ENCODE peak calls at places on chromosomes 5 and 9, in seven cellular contexts. V, H, M, L, Q, Y and P are unnamed samples.

GRCh38 chr5:34721359-34721758 is 65.2 kb downstream of the RAI14 start:
- DNase-seq in V (no peak), H (no peak), M (no peak), L (no peak), Q (no peak), Y (peak; percentile 57), P (no peak)

GRCh38 chr5:113806250-113806649 is 292.8 kb downstream of the YTHDC2 start:
- DNase-seq in V (no peak), H (no peak), M (no peak), L (no peak), Q (no peak), Y (peak; percentile 31), P (no peak)

GRCh38 chr9:124810513-124811355 is 33.8 kb downstream of the OLFML2A start:
- DNase-seq in V (no peak), H (peak; percentile 18), M (no peak), L (no peak), Q (no peak), Y (peak; percentile 92), P (no peak)

GRCh38 chr9:125997510-125997823 is 250.3 kb downstream of the PBX3 start:
- DNase-seq in V (no peak), H (peak; percentile 71), M (no peak), L (peak; percentile 96), Q (no peak), Y (no peak), P (no peak)

GRCh38 chr9:76296561-76297276 is 97.5 kb downstream of the RFK start:
- DNase-seq in V (no peak), H (no peak), M (no peak), L (peak; percentile 66), Q (no peak), Y (no peak), P (no peak)

GRCh38 chr5:173622639-173623038 is 6.2 kb upstream of the BOD1 start:
- DNase-seq in V (no peak), H (no peak), M (no peak), L (no peak), Q (no peak), Y (no peak), P (no peak)

GRCh38 chr5:131357739-131358561 is 94.1 kb downstream of the CDC42SE2 start:
- DNase-seq in V (no peak), H (no peak), M (no peak), L (no peak), Q (no peak), Y (peak; percentile 47), P (no peak)

GRCh38 chr5:1944408-1944807 is 61.7 kb upstream of the IRX4 start:
- DNase-seq in V (no peak), H (peak; percentile 52), M (no peak), L (no peak), Q (no peak), Y (no peak), P (no peak)

GRCh38 chr9:134378901-134379338 is 52.7 kb downstream of the RXRA start:
- DNase-seq in V (no peak), H (no peak), M (no peak), L (no peak), Q (no peak), Y (peak; percentile 36), P (no peak)

GRCh38 chr5:106964102-106964501 is 706.6 kb downstream of the EFNA5 start:
- DNase-seq in V (no peak), H (no peak), M (no peak), L (no peak), Q (no peak), Y (peak; percentile 51), P (no peak)

GRCh38 chr5:93621340-93621872 is 38.4 kb downstream of the NR2F1 start:
- DNase-seq in V (no peak), H (peak; percentile 97), M (peak; percentile 76), L (peak; percentile 56), Q (no peak), Y (peak; percentile 79), P (no peak)

GRCh38 chr9:107426126-107426525 is 63.4 kb downstream of the KLF4 start:
- DNase-seq in V (no peak), H (no peak), M (no peak), L (no peak), Q (no peak), Y (no peak), P (no peak)

GRCh38 chr9:89670114-89670513 is 65.3 kb downstream of the GADD45G start:
- DNase-seq in V (no peak), H (no peak), M (no peak), L (no peak), Q (no peak), Y (no peak), P (no peak)

GRCh38 chr9:73889023-73889422 is 608.1 kb upstream of the RORB start:
- DNase-seq in V (no peak), H (no peak), M (no peak), L (no peak), Q (no peak), Y (no peak), P (no peak)

GRCh38 chr5:98630621-98631020 is 142.8 kb upstream of the RGMB start:
- DNase-seq in V (no peak), H (no peak), M (no peak), L (no peak), Q (no peak), Y (no peak), P (no peak)

GRCh38 chr5:61802456-61802855 is 470.4 kb downstream of the ZSWIM6 start:
- DNase-seq in V (no peak), H (no peak), M (no peak), L (no peak), Q (no peak), Y (no peak), P (no peak)

GRCh38 chr9:100466171-100466827 is 6.7 kb upstream of the TMEFF1 start:
- DNase-seq in V (no peak), H (no peak), M (peak; percentile 12), L (no peak), Q (no peak), Y (no peak), P (no peak)

GRCh38 chr9:126401581-126401980 is 75.0 kb downstream of the MVB12B start:
- DNase-seq in V (no peak), H (no peak), M (no peak), L (no peak), Q (no peak), Y (no peak), P (no peak)

GRCh38 chr9:35519697-35520403 is 29.9 kb downstream of the RUSC2 start:
- DNase-seq in V (no peak), H (no peak), M (no peak), L (no peak), Q (no peak), Y (no peak), P (no peak)

GRCh38 chr5:135930029-135930948 is 24.5 kb downstream of the LECT2 start:
- DNase-seq in V (no peak), H (peak; percentile 66), M (no peak), L (peak; percentile 21), Q (no peak), Y (no peak), P (no peak)

GRCh38 chr5:126285307-126285706 is 137.9 kb upstream of the GRAMD2B start:
- DNase-seq in V (no peak), H (no peak), M (no peak), L (no peak), Q (no peak), Y (no peak), P (no peak)

GRCh38 chr5:62124266-62124665 is 181.7 kb upstream of the KIF2A start:
- DNase-seq in V (no peak), H (no peak), M (no peak), L (no peak), Q (no peak), Y (no peak), P (no peak)

GRCh38 chr9:107322643-107323042 is 39.6 kb downstream of the RAD23B start:
- DNase-seq in V (no peak), H (no peak), M (no peak), L (no peak), Q (no peak), Y (no peak), P (no peak)

GRCh38 chr5:114360816-114361723 is 800 bp upstream of the KCNN2 start:
- DNase-seq in V (no peak), H (peak; percentile 88), M (peak; percentile 54), L (peak; percentile 22), Q (no peak), Y (no peak), P (no peak)

GRCh38 chr9:129525781-129526180 is 95.1 kb downstream of the C9orf50 start:
- DNase-seq in V (no peak), H (no peak), M (no peak), L (no peak), Q (no peak), Y (no peak), P (no peak)

GRCh38 chr5:1181451-1182359 is 19.7 kb upstream of the SLC6A19 start:
- DNase-seq in V (no peak), H (peak; percentile 61), M (no peak), L (no peak), Q (no peak), Y (no peak), P (no peak)

GRCh38 chr9:109745335-109746283 is 34.4 kb upstream of the PALM2AKAP2 start:
- DNase-seq in V (no peak), H (no peak), M (no peak), L (peak; percentile 33), Q (no peak), Y (no peak), P (no peak)

GRCh38 chr5:116982035-116982434 is 407.4 kb upstream of the SEMA6A start:
- DNase-seq in V (no peak), H (no peak), M (no peak), L (no peak), Q (no peak), Y (no peak), P (no peak)